ENCODE peak calls at places on chromosome 18, in five cellular contexts. One of them, this sample, is unnamed.

GRCh38 chr18:32468147-32468845 is 2.4 kb downstream of the GAREM1 start:
- DNase-seq in astrocyte: no peak
- DNase-seq in HCT116: no peak
- DNase-seq in K562: no peak
- DNase-seq in mammary epithelial cell: peak
- DNase-seq in this sample: no peak

GRCh38 chr18:23400918-23401317 is 52.2 kb upstream of the RIOK3 start:
- DNase-seq in astrocyte: no peak
- DNase-seq in HCT116: no peak
- DNase-seq in K562: no peak
- DNase-seq in mammary epithelial cell: no peak
- DNase-seq in this sample: no peak

GRCh38 chr18:8375269-8375668 is 234.0 kb upstream of the RAB12 start:
- DNase-seq in astrocyte: no peak
- DNase-seq in HCT116: no peak
- DNase-seq in K562: no peak
- DNase-seq in mammary epithelial cell: peak
- DNase-seq in this sample: no peak

GRCh38 chr18:49059028-49059670 is 108.4 kb upstream of the SMAD7 start:
- DNase-seq in astrocyte: no peak
- DNase-seq in HCT116: no peak
- DNase-seq in K562: peak
- DNase-seq in mammary epithelial cell: no peak
- DNase-seq in this sample: no peak

GRCh38 chr18:10397004-10397403 is 57.4 kb upstream of the APCDD1 start:
- DNase-seq in astrocyte: no peak
- DNase-seq in HCT116: no peak
- DNase-seq in K562: no peak
- DNase-seq in mammary epithelial cell: no peak
- DNase-seq in this sample: no peak

GRCh38 chr18:30057398-30057797 is 985.1 kb downstream of the DSC3 start:
- DNase-seq in astrocyte: no peak
- DNase-seq in HCT116: no peak
- DNase-seq in K562: no peak
- DNase-seq in mammary epithelial cell: no peak
- DNase-seq in this sample: no peak

GRCh38 chr18:70709720-70710119 is 420.9 kb downstream of the SOCS6 start:
- DNase-seq in astrocyte: no peak
- DNase-seq in HCT116: no peak
- DNase-seq in K562: no peak
- DNase-seq in mammary epithelial cell: no peak
- DNase-seq in this sample: no peak

GRCh38 chr18:44680271-44681038 is at the start of gene SETBP1:
- DNase-seq in astrocyte: peak
- DNase-seq in HCT116: no peak
- DNase-seq in K562: no peak
- DNase-seq in mammary epithelial cell: peak
- DNase-seq in this sample: peak

GRCh38 chr18:9627642-9628041 is 13.3 kb upstream of the PPP4R1 start:
- DNase-seq in astrocyte: peak
- DNase-seq in HCT116: no peak
- DNase-seq in K562: peak
- DNase-seq in mammary epithelial cell: peak
- DNase-seq in this sample: no peak

GRCh38 chr18:79542876-79543750 is 136.5 kb upstream of the CTDP1 start:
- DNase-seq in astrocyte: no peak
- DNase-seq in HCT116: no peak
- DNase-seq in K562: no peak
- DNase-seq in mammary epithelial cell: no peak
- DNase-seq in this sample: no peak

GRCh38 chr18:58400337-58400885 is 228.5 kb downstream of the ALPK2 start:
- DNase-seq in astrocyte: no peak
- DNase-seq in HCT116: no peak
- DNase-seq in K562: no peak
- DNase-seq in mammary epithelial cell: no peak
- DNase-seq in this sample: peak

GRCh38 chr18:56043691-56044090 is 455.7 kb upstream of the TCF4 start:
- DNase-seq in astrocyte: peak
- DNase-seq in HCT116: no peak
- DNase-seq in K562: no peak
- DNase-seq in mammary epithelial cell: peak
- DNase-seq in this sample: no peak

GRCh38 chr18:58748899-58749595 is 77.8 kb downstream of the MALT1 start:
- DNase-seq in astrocyte: no peak
- DNase-seq in HCT116: no peak
- DNase-seq in K562: no peak
- DNase-seq in mammary epithelial cell: no peak
- DNase-seq in this sample: no peak

GRCh38 chr18:36441872-36442271 is 144.4 kb downstream of the FHOD3 start:
- DNase-seq in astrocyte: peak
- DNase-seq in HCT116: no peak
- DNase-seq in K562: no peak
- DNase-seq in mammary epithelial cell: peak
- DNase-seq in this sample: peak

GRCh38 chr18:54358495-54358793 is 738 bp downstream of the C18orf54 start:
- DNase-seq in astrocyte: no peak
- DNase-seq in HCT116: no peak
- DNase-seq in K562: peak
- DNase-seq in mammary epithelial cell: peak
- DNase-seq in this sample: peak

GRCh38 chr18:36406805-36407204 is 109.3 kb downstream of the FHOD3 start:
- DNase-seq in astrocyte: no peak
- DNase-seq in HCT116: no peak
- DNase-seq in K562: no peak
- DNase-seq in mammary epithelial cell: no peak
- DNase-seq in this sample: no peak

GRCh38 chr18:9757851-9758587 is 49.9 kb downstream of the RAB31 start:
- DNase-seq in astrocyte: peak
- DNase-seq in HCT116: no peak
- DNase-seq in K562: peak
- DNase-seq in mammary epithelial cell: peak
- DNase-seq in this sample: no peak

GRCh38 chr18:62258606-62259005 is 66.5 kb upstream of the TNFRSF11A start:
- DNase-seq in astrocyte: no peak
- DNase-seq in HCT116: no peak
- DNase-seq in K562: no peak
- DNase-seq in mammary epithelial cell: no peak
- DNase-seq in this sample: no peak
- H3K4me2 ChIP-seq in astrocyte: no peak
- H3K4me2 ChIP-seq in HCT116: no peak
- H3K4me2 ChIP-seq in K562: no peak
- H3K4me2 ChIP-seq in mammary epithelial cell: no peak
- H3K4me2 ChIP-seq in this sample: no peak

GRCh38 chr18:26133652-26134051 is at the start of gene PSMA8:
- DNase-seq in astrocyte: no peak
- DNase-seq in HCT116: no peak
- DNase-seq in K562: no peak
- DNase-seq in mammary epithelial cell: peak
- DNase-seq in this sample: no peak
- H3K9ac ChIP-seq in astrocyte: no peak
- H3K9ac ChIP-seq in HCT116: no peak
- H3K9ac ChIP-seq in K562: no peak
- H3K9ac ChIP-seq in mammary epithelial cell: no peak
- H3K9ac ChIP-seq in this sample: no peak

GRCh38 chr18:34223893-34224422 is 755 bp downstream of the NOL4 start:
- DNase-seq in astrocyte: no peak
- DNase-seq in HCT116: no peak
- DNase-seq in K562: no peak
- DNase-seq in mammary epithelial cell: no peak
- DNase-seq in this sample: no peak
- H3K4me2 ChIP-seq in astrocyte: peak
- H3K4me2 ChIP-seq in HCT116: no peak
- H3K4me2 ChIP-seq in K562: no peak
- H3K4me2 ChIP-seq in mammary epithelial cell: peak
- H3K4me2 ChIP-seq in this sample: peak

DNA sequence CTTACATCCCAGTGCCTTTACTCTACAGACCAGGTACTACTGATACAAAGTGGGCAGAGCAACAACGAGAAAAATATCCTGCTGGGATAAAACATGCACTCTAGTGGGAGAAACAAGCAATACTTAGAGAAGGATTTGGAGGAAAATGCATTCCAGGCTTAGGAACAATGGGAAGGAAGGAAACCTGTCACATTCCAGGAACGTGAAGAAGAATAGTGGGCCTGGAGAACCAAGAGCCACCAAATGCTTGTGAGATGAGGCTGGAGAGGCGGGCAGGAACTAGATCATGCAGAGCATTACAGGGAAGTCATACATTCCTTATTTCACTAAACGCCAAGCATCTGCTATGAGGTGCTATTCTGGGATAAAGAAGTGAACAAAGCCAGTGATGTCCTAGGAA is 342.3 kb downstream of the DCC start:
- DNase-seq in astrocyte: no peak
- DNase-seq in HCT116: no peak
- DNase-seq in K562: no peak
- DNase-seq in mammary epithelial cell: no peak
- DNase-seq in this sample: no peak
- H3K9ac ChIP-seq in astrocyte: no peak
- H3K9ac ChIP-seq in HCT116: no peak
- H3K9ac ChIP-seq in K562: no peak
- H3K9ac ChIP-seq in mammary epithelial cell: no peak
- H3K9ac ChIP-seq in this sample: no peak

GRCh38 chr18:39752351-39752750 is 2186.8 kb upstream of the CELF4 start:
- DNase-seq in astrocyte: no peak
- DNase-seq in HCT116: no peak
- DNase-seq in K562: no peak
- DNase-seq in mammary epithelial cell: no peak
- DNase-seq in this sample: no peak
- H3K4me2 ChIP-seq in astrocyte: no peak
- H3K4me2 ChIP-seq in HCT116: no peak
- H3K4me2 ChIP-seq in K562: no peak
- H3K4me2 ChIP-seq in mammary epithelial cell: no peak
- H3K4me2 ChIP-seq in this sample: no peak